ENCODE peak calls at places on chromosomes 2 and 18, in four cellular contexts. U is HepG2, D is HCT116, I is K562. V is an unnamed sample.

GRCh38 chr2:146123714-146124113 is 1603.8 kb upstream of the ZEB2 start:
- DNase-seq in U (no peak), D (no peak), I (no peak), V (no peak)

GRCh38 chr2:67895171-67895941 is 167.4 kb downstream of the C1D start:
- DNase-seq in U (no peak), D (no peak), I (no peak), V (no peak)

GRCh38 chr2:30301551-30301950 is 70.2 kb downstream of the LBH start:
- DNase-seq in U (no peak), D (no peak), I (no peak), V (no peak)

GRCh38 chr2:240831594-240832204 is 11.7 kb upstream of the KIF1A start:
- DNase-seq in U (no peak), D (no peak), I (no peak), V (no peak)

GRCh38 chr2:131413785-131414184 is 49.8 kb upstream of the RAB6D start:
- DNase-seq in U (no peak), D (no peak), I (no peak), V (no peak)

GRCh38 chr2:27959496-27959895 is 69.0 kb downstream of the BABAM2 start:
- DNase-seq in U (peak; percentile 69), D (no peak), I (no peak), V (no peak)

GRCh38 chr2:223751012-223751411 is 86.4 kb downstream of the AP1S3 start:
- DNase-seq in U (peak; percentile 18), D (no peak), I (no peak), V (no peak)

GRCh38 chr2:26691881-26692813 is at the start of gene KCNK3:
- DNase-seq in U (no peak), D (no peak), I (peak; percentile 86), V (no peak)

GRCh38 chr2:146734042-146734715 is 1110.7 kb upstream of the ACVR2A start:
- DNase-seq in U (peak; percentile 62), D (peak; percentile 60), I (peak; percentile 7), V (peak; percentile 2)

GRCh38 chr2:197994751-197995150 is 190.4 kb downstream of the PLCL1 start:
- DNase-seq in U (no peak), D (no peak), I (no peak), V (no peak)

GRCh38 chr2:40187054-40187453 is 264.8 kb downstream of the SLC8A1 start:
- DNase-seq in U (no peak), D (no peak), I (no peak), V (no peak)

GRCh38 chr18:43525149-43525548 is 247.9 kb upstream of the SYT4 start:
- DNase-seq in U (no peak), D (no peak), I (no peak), V (no peak)

GRCh38 chr2:236745420-236746210 is 176.0 kb downstream of the ACKR3 start:
- DNase-seq in U (peak; percentile 10), D (no peak), I (no peak), V (no peak)

GRCh38 chr18:50654211-50654610 is 94.3 kb downstream of the MAPK4 start:
- DNase-seq in U (no peak), D (no peak), I (no peak), V (no peak)

GRCh38 chr2:190705280-190705679 is 56.4 kb downstream of the NAB1 start:
- DNase-seq in U (no peak), D (no peak), I (no peak), V (no peak)

GRCh38 chr2:203670939-203671338 is 35.5 kb upstream of the CD28 start:
- DNase-seq in U (no peak), D (no peak), I (no peak), V (no peak)

GRCh38 chr2:86251840-86252266 is 52.6 kb downstream of the MRPL35 start:
- DNase-seq in U (peak; percentile 66), D (no peak), I (no peak), V (no peak)

GRCh38 chr2:44751754-44752479 is 189.6 kb upstream of the SIX3 start:
- DNase-seq in U (no peak), D (no peak), I (peak; percentile 11), V (no peak)

GRCh38 chr2:167581961-167582574 is 665.3 kb downstream of the STK39 start:
- DNase-seq in U (no peak), D (no peak), I (no peak), V (no peak)

GRCh38 chr2:231185050-231185725 is 13.2 kb upstream of the ARMC9 start:
- DNase-seq in U (no peak), D (no peak), I (no peak), V (no peak)

DNA sequence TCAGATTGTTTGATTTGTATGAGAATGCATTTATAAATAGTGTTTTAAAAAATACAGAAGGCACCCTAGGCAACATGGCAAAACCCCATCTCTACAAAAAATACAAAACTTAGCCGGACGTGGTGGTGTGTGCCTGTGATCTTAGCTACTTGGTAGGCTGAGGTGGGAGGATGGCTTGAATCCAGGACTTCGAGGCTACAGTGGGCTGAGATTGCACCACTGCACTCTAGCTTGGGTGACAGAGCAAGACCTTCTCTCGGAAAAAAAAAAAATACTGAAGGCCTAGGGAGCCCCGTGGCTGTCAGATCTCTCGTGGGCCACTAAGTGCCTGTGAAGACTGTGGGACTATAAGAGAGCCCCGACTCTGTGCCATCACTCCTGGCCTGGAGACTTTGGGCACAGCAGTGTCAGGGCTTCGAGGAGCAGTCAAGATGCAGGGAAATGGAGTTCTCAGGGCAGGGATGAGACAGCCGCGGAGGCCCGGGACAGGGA is 40.5 kb downstream of the MYO7B start:
- DNase-seq in U (no peak), D (no peak), I (no peak), V (no peak)
- TF ChIP-seq TCF7L2 in U (no peak), D (no peak), I (no peak), V (no peak)

GRCh38 chr2:126586321-126586720 is 69.6 kb upstream of the GYPC start:
- DNase-seq in U (no peak), D (no peak), I (no peak), V (no peak)
- TF ChIP-seq TCF7L2 in U (no peak), D (no peak), I (no peak), V (no peak)

GRCh38 chr2:47056875-47057731 is 98.0 kb downstream of the STPG4 start:
- DNase-seq in U (no peak), D (no peak), I (no peak), V (no peak)

GRCh38 chr2:47057732-47058012 is 97.4 kb downstream of the STPG4 start:
- DNase-seq in U (no peak), D (no peak), I (no peak), V (no peak)

GRCh38 chr2:47054867-47055266 is 100.2 kb downstream of the STPG4 start:
- DNase-seq in U (no peak), D (no peak), I (no peak), V (no peak)

GRCh38 chr2:47058061-47058931 is 96.8 kb downstream of the STPG4 start:
- DNase-seq in U (no peak), D (no peak), I (no peak), V (no peak)

GRCh38 chr2:47056374-47056773 is 98.7 kb downstream of the STPG4 start:
- DNase-seq in U (no peak), D (no peak), I (no peak), V (no peak)
- TF ChIP-seq TCF7L2 in U (no peak), D (no peak), I (no peak), V (no peak)

GRCh38 chr2:25690058-25690457 is 16.7 kb upstream of the DTNB start:
- DNase-seq in U (peak; percentile 79), D (no peak), I (no peak), V (no peak)
- TF ChIP-seq TCF7L2 in U (no peak), D (no peak), I (no peak), V (no peak)

GRCh38 chr2:144578099-144578498 is 58.2 kb upstream of the ZEB2 start:
- DNase-seq in U (no peak), D (no peak), I (no peak), V (no peak)

GRCh38 chr2:144583362-144583692 is 63.4 kb upstream of the ZEB2 start:
- DNase-seq in U (no peak), D (no peak), I (no peak), V (no peak)

GRCh38 chr2:144583741-144584453 is 64.0 kb upstream of the ZEB2 start:
- DNase-seq in U (no peak), D (no peak), I (no peak), V (no peak)

GRCh38 chr2:144582651-144583361 is 62.9 kb upstream of the ZEB2 start:
- DNase-seq in U (no peak), D (no peak), I (peak; percentile 82), V (no peak)

GRCh38 chr2:144580521-144581153 is 60.7 kb upstream of the ZEB2 start:
- DNase-seq in U (no peak), D (no peak), I (peak; percentile 59), V (no peak)
- TF ChIP-seq TCF7L2 in U (no peak), D (no peak), I (no peak), V (no peak)

GRCh38 chr2:11562011-11562410 is 28.2 kb downstream of the GREB1 start:
- DNase-seq in U (no peak), D (no peak), I (no peak), V (no peak)
- TF ChIP-seq TCF7L2 in U (no peak), D (no peak), I (no peak), V (no peak)

DNA sequence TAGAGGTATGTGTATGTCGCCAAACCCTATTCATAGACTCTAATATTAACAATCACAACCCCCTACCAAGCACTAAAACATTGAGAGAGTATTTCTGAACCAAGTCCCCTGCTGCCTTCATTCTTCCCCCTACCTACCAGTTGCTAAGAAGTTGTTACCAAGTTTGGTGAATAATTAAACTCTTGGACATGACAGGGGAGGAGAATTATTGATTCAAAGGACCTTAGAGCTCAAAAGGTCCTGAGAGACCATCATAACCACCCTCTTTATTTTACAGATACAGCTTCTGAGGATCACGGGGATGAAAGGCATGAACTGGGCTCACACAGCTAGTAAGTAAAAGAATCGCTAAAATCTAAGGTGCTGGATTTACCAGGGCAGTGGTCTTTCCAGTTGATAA is 204.1 kb downstream of the PIK3C3 start:
- DNase-seq in U (peak; percentile 21), D (no peak), I (no peak), V (no peak)
- TF ChIP-seq TCF7L2 in U (no peak), D (no peak), I (no peak), V (no peak)

V was measured in Panc1.